ENCODE peak calls at places on chromosomes 6 and 20, in ten cellular contexts. L, I, D, E, F, V, B, R, S and G are unnamed samples.

GRCh38 chr6:106870824-106871300 is 103.7 kb downstream of the CD24 start:
- DNase-seq in R (peak; percentile 35), I (no peak), F (no peak), L (no peak), D (no peak), V (no peak), B (no peak), S (peak; percentile 52), E (no peak), G (no peak)

GRCh38 chr6:36961441-36962430 is 7.2 kb downstream of the PI16 start:
- DNase-seq in F (no peak), B (no peak), S (no peak), L (no peak), E (no peak), R (no peak), V (no peak), I (no peak), D (no peak), G (no peak)

GRCh38 chr20:17749979-17750721 is 50.4 kb downstream of the BANF2 start:
- DNase-seq in I (no peak), S (peak; percentile 51), V (no peak), D (peak; percentile 45), F (no peak), B (no peak), L (no peak), R (peak; percentile 26), E (no peak), G (no peak)

GRCh38 chr6:118468682-118469465 is 79.2 kb upstream of the PLN start:
- DNase-seq in L (no peak), I (peak; percentile 16), S (peak; percentile 26), B (no peak), D (no peak), V (peak; percentile 3), F (peak; percentile 58), E (no peak), R (peak; percentile 85), G (peak; percentile 89)

GRCh38 chr6:153106021-153106420 is 25.1 kb downstream of the RGS17 start:
- DNase-seq in V (no peak), F (no peak), D (no peak), S (no peak), L (no peak), I (no peak), B (no peak), R (no peak), E (no peak), G (no peak)

GRCh38 chr6:121339639-121340226 is 5.5 kb upstream of the TBC1D32 start:
- DNase-seq in D (no peak), R (no peak), V (no peak), E (no peak), L (no peak), F (no peak), I (no peak), B (no peak), S (no peak), G (no peak)

GRCh38 chr20:38986663-38987062 is 24.5 kb downstream of the DHX35 start:
- DNase-seq in R (no peak), E (no peak), F (no peak), L (no peak), V (no peak), D (no peak), B (no peak), I (no peak), S (no peak), G (no peak)

GRCh38 chr6:41258196-41258493 is 28.3 kb downstream of the TREM1 start:
- DNase-seq in D (no peak), S (no peak), L (no peak), R (no peak), V (no peak), I (no peak), F (peak; percentile 54), E (no peak), B (no peak), G (no peak)

GRCh38 chr20:44948107-44948506 is 12.1 kb downstream of the TOMM34 start:
- DNase-seq in R (no peak), V (no peak), I (no peak), F (no peak), L (no peak), D (no peak), B (no peak), S (no peak), E (no peak), G (no peak)

GRCh38 chr6:11328613-11329247 is 96.3 kb upstream of the NEDD9 start:
- DNase-seq in I (no peak), R (no peak), E (no peak), F (no peak), B (no peak), V (no peak), L (peak; percentile 89), S (peak; percentile 53), D (no peak), G (no peak)

GRCh38 chr6:111980168-111980567 is 73.7 kb upstream of the CCN6 start:
- DNase-seq in V (no peak), R (no peak), I (no peak), F (no peak), S (peak; percentile 88), B (no peak), L (no peak), D (no peak), E (no peak), G (no peak)

GRCh38 chr20:51259455-51259854 is 236.5 kb upstream of the KCNG1 start:
- DNase-seq in V (no peak), E (no peak), S (no peak), F (no peak), D (no peak), R (no peak), B (no peak), L (no peak), I (no peak), G (no peak)

GRCh38 chr6:123091091-123091895 is 95.3 kb downstream of the CLVS2 start:
- DNase-seq in R (peak; percentile 79), F (no peak), I (no peak), L (peak; percentile 93), D (no peak), B (no peak), E (no peak), S (peak; percentile 23), V (no peak), G (no peak)

GRCh38 chr20:56893206-56893605 is 264.1 kb downstream of the TFAP2C start:
- DNase-seq in B (no peak), F (no peak), E (no peak), L (no peak), S (no peak), V (no peak), D (no peak), R (no peak), I (no peak), G (no peak)

GRCh38 chr6:139764498-139764986 is 390.1 kb upstream of the CITED2 start:
- DNase-seq in V (no peak), R (peak; percentile 88), F (no peak), B (no peak), I (no peak), S (peak; percentile 99), D (peak; percentile 26), L (peak; percentile 99), E (no peak), G (no peak)

GRCh38 chr6:112934433-112935327 is 587.5 kb downstream of the RFPL4B start:
- DNase-seq in D (no peak), I (no peak), F (no peak), R (no peak), V (no peak), S (no peak), E (no peak), B (no peak), L (no peak), G (no peak)

GRCh38 chr6:20092071-20092566 is 120.2 kb downstream of the MBOAT1 start:
- DNase-seq in S (peak; percentile 34), I (no peak), E (no peak), V (peak; percentile 20), B (no peak), R (peak; percentile 73), L (peak; percentile 6), F (peak; percentile 27), D (no peak), G (peak; percentile 55)

GRCh38 chr6:112881828-112882227 is 534.7 kb downstream of the RFPL4B start:
- DNase-seq in B (no peak), R (no peak), L (no peak), I (no peak), V (no peak), E (no peak), S (peak; percentile 20), D (no peak), F (no peak), G (no peak)

GRCh38 chr6:126312013-126312665 is 27.8 kb upstream of the CENPW start:
- DNase-seq in F (no peak), E (no peak), S (no peak), L (no peak), D (no peak), V (peak; percentile 52), R (peak; percentile 49), B (no peak), I (peak; percentile 8), G (no peak)

GRCh38 chr6:44898296-44898930 is 429.7 kb upstream of the RUNX2 start:
- DNase-seq in S (peak; percentile 87), D (no peak), R (no peak), L (peak; percentile 15), I (no peak), E (no peak), V (no peak), B (no peak), F (no peak), G (no peak)

GRCh38 chr6:5905431-5906339 is 101.0 kb downstream of the NRN1 start:
- DNase-seq in F (no peak), D (peak; percentile 92), I (no peak), L (peak; percentile 82), S (peak; percentile 94), R (peak; percentile 44), E (no peak), V (no peak), B (no peak), G (no peak)

GRCh38 chr20:31670371-31671228 is 32.9 kb downstream of the COX4I2 start:
- DNase-seq in I (peak; percentile 54), B (no peak), L (no peak), V (no peak), R (no peak), S (no peak), D (peak; percentile 85), E (no peak), F (peak; percentile 76), G (peak; percentile 1)